ENCODE peak calls at places on chromosomes 1 and 21, in five cellular contexts. One of them, this sample, is unnamed.

GRCh38 chr1:174206148-174206826 is 47.0 kb downstream of the RABGAP1L start:
- DNase-seq in K562: no peak
- DNase-seq in A549: no peak
- DNase-seq in SK-N-SH: no peak
- DNase-seq in GM12878: no peak
- DNase-seq in this sample: no peak

GRCh38 chr1:39159224-39160036 is 45.1 kb upstream of the MACF1 start:
- DNase-seq in K562: no peak
- DNase-seq in A549: no peak
- DNase-seq in SK-N-SH: no peak
- DNase-seq in GM12878: no peak
- DNase-seq in this sample: peak

GRCh38 chr1:5980314-5981008 is 11.8 kb downstream of the NPHP4 start:
- DNase-seq in K562: peak
- DNase-seq in A549: no peak
- DNase-seq in SK-N-SH: peak
- DNase-seq in GM12878: no peak
- DNase-seq in this sample: peak

GRCh38 chr1:239270509-239270908 is 115.9 kb upstream of the CHRM3 start:
- DNase-seq in K562: no peak
- DNase-seq in A549: no peak
- DNase-seq in SK-N-SH: no peak
- DNase-seq in GM12878: no peak
- DNase-seq in this sample: no peak

GRCh38 chr1:11566042-11566825 is 87.3 kb downstream of the DISP3 start:
- DNase-seq in K562: no peak
- DNase-seq in A549: no peak
- DNase-seq in SK-N-SH: no peak
- DNase-seq in GM12878: no peak
- DNase-seq in this sample: no peak

GRCh38 chr1:5509664-5510452 is 482.4 kb downstream of the NPHP4 start:
- DNase-seq in K562: peak
- DNase-seq in A549: peak
- DNase-seq in SK-N-SH: peak
- DNase-seq in GM12878: no peak
- DNase-seq in this sample: peak

GRCh38 chr1:35573776-35574654 is 901 bp downstream of the TFAP2E start:
- DNase-seq in K562: no peak
- DNase-seq in A549: no peak
- DNase-seq in SK-N-SH: no peak
- DNase-seq in GM12878: no peak
- DNase-seq in this sample: no peak

GRCh38 chr1:112389689-112390088 is 6.3 kb upstream of the CTTNBP2NL start:
- DNase-seq in K562: no peak
- DNase-seq in A549: no peak
- DNase-seq in SK-N-SH: no peak
- DNase-seq in GM12878: no peak
- DNase-seq in this sample: no peak

GRCh38 chr1:26996024-26996423 is 2.5 kb downstream of the TRNP1 start:
- DNase-seq in K562: no peak
- DNase-seq in A549: no peak
- DNase-seq in SK-N-SH: no peak
- DNase-seq in GM12878: no peak
- DNase-seq in this sample: peak

GRCh38 chr1:88935522-88936222 is 44.3 kb upstream of the GTF2B start:
- DNase-seq in K562: peak
- DNase-seq in A549: peak
- DNase-seq in SK-N-SH: peak
- DNase-seq in GM12878: no peak
- DNase-seq in this sample: peak

GRCh38 chr1:230901711-230902110 is 33.4 kb upstream of the C1orf198 start:
- DNase-seq in K562: no peak
- DNase-seq in A549: no peak
- DNase-seq in SK-N-SH: no peak
- DNase-seq in GM12878: no peak
- DNase-seq in this sample: no peak

GRCh38 chr1:38677756-38678155 is 181.8 kb downstream of the RRAGC start:
- DNase-seq in K562: no peak
- DNase-seq in A549: no peak
- DNase-seq in SK-N-SH: no peak
- DNase-seq in GM12878: no peak
- DNase-seq in this sample: no peak

GRCh38 chr1:228697209-228698016 is 37.9 kb upstream of the RHOU start:
- DNase-seq in K562: no peak
- DNase-seq in A549: no peak
- DNase-seq in SK-N-SH: peak
- DNase-seq in GM12878: no peak
- DNase-seq in this sample: peak

GRCh38 chr1:200934676-200935245 is 40.1 kb downstream of the INAVA start:
- DNase-seq in K562: no peak
- DNase-seq in A549: no peak
- DNase-seq in SK-N-SH: no peak
- DNase-seq in GM12878: no peak
- DNase-seq in this sample: no peak

GRCh38 chr1:116537439-116537838 is 33.4 kb downstream of the CD58 start:
- DNase-seq in K562: peak
- DNase-seq in A549: no peak
- DNase-seq in SK-N-SH: no peak
- DNase-seq in GM12878: no peak
- DNase-seq in this sample: peak

GRCh38 chr1:101288491-101288944 is 51.7 kb downstream of the S1PR1 start:
- DNase-seq in K562: peak
- DNase-seq in A549: peak
- DNase-seq in SK-N-SH: peak
- DNase-seq in GM12878: peak
- DNase-seq in this sample: peak

GRCh38 chr1:79587229-79587628 is 580.7 kb upstream of the ADGRL4 start:
- DNase-seq in K562: no peak
- DNase-seq in A549: no peak
- DNase-seq in SK-N-SH: no peak
- DNase-seq in GM12878: no peak
- DNase-seq in this sample: peak

GRCh38 chr1:43868741-43869067 is 64.9 kb upstream of the ARTN start:
- DNase-seq in K562: no peak
- DNase-seq in A549: no peak
- DNase-seq in SK-N-SH: no peak
- DNase-seq in GM12878: no peak
- DNase-seq in this sample: peak

GRCh38 chr1:109567823-109568222 is 19.4 kb downstream of the GNAI3 start:
- DNase-seq in K562: no peak
- DNase-seq in A549: no peak
- DNase-seq in SK-N-SH: no peak
- DNase-seq in GM12878: no peak
- DNase-seq in this sample: no peak

GRCh38 chr1:108016451-108016920 is 51.5 kb upstream of the VAV3 start:
- DNase-seq in K562: peak
- DNase-seq in A549: no peak
- DNase-seq in SK-N-SH: peak
- DNase-seq in GM12878: no peak
- DNase-seq in this sample: no peak

GRCh38 chr1:157025321-157025720 is 20.2 kb downstream of the ARHGEF11 start:
- DNase-seq in K562: no peak
- DNase-seq in A549: no peak
- DNase-seq in SK-N-SH: no peak
- DNase-seq in GM12878: no peak
- DNase-seq in this sample: no peak

GRCh38 chr1:161727343-161727924 is 6.1 kb downstream of the FCRLB start:
- DNase-seq in K562: no peak
- DNase-seq in A549: no peak
- DNase-seq in SK-N-SH: no peak
- DNase-seq in GM12878: no peak
- DNase-seq in this sample: peak

GRCh38 chr1:66623812-66624211 is 89.9 kb downstream of the SGIP1 start:
- DNase-seq in K562: no peak
- DNase-seq in A549: no peak
- DNase-seq in SK-N-SH: no peak
- DNase-seq in GM12878: no peak
- DNase-seq in this sample: peak

GRCh38 chr1:175976865-175977642 is 230.0 kb downstream of the COP1 start:
- DNase-seq in K562: no peak
- DNase-seq in A549: no peak
- DNase-seq in SK-N-SH: no peak
- DNase-seq in GM12878: no peak
- DNase-seq in this sample: peak

DNA sequence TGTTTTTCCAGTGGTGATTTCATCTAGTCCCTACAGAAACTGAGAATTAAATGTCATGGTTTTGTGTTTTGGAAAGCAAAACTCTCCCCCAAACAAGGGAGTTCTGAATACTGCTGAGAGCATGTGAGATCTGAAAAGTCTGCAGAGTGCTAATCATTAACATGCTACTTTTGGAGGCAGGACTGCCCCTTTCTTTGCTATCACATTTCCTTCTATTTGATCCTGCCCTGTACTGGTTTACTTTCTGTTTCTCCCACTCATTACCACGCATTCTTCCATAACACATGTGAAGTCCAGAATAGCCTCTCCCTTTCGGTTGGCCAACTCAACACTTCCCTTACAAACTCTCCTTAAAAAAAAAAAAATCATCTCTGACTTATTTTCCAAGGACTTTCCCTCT is 63.6 kb downstream of the GADD45A start:
- DNase-seq in K562: no peak
- DNase-seq in A549: no peak
- DNase-seq in SK-N-SH: no peak
- DNase-seq in GM12878: peak
- DNase-seq in this sample: peak
- TF ChIP-seq RCOR1 in K562: no peak
- TF ChIP-seq RCOR1 in A549: no peak
- TF ChIP-seq RCOR1 in SK-N-SH: no peak
- TF ChIP-seq RCOR1 in GM12878: no peak
- TF ChIP-seq RCOR1 in this sample: no peak

DNA sequence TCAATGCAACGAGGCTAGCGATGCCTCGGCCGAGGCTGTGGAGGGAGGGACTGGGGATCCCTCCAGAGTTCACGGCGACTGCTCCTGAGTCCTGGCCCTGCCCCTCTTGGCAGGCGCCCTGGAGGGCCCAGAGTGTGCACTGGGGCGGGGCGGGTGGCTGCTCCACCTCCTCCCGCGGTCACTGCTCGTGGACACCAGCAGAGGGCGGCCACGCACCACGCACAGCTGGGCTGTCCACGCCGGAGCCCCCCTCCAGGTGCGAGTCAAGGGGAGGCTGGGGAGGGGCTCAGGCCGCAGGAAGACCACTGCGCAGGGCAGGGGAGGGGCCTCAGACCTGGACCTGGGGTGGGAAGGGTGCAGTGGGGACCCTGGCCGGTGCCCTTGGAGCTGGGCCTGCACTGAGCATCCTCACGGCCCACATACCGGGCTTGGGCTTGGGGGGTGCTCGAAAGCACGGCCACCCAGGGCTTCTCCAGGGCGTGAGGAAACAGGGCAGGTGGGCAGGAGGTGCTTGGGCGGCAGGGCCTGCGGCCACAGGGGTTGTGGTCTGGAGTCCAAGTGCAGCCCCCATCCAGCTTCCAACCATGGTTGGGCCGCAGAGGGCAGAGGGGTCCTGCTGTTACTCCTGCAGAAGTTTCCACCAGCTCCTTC is 20.6 kb upstream of the TTC34 start:
- DNase-seq in K562: peak
- DNase-seq in A549: peak
- DNase-seq in SK-N-SH: peak
- DNase-seq in GM12878: no peak
- DNase-seq in this sample: no peak
- TF ChIP-seq CTCF in K562: peak
- TF ChIP-seq CTCF in A549: peak
- TF ChIP-seq CTCF in SK-N-SH: peak
- TF ChIP-seq CTCF in GM12878: peak
- TF ChIP-seq CTCF in this sample: no peak

GRCh38 chr1:64669098-64669675 is 75.7 kb upstream of the RAVER2 start:
- DNase-seq in K562: no peak
- DNase-seq in A549: no peak
- DNase-seq in SK-N-SH: no peak
- DNase-seq in GM12878: no peak
- DNase-seq in this sample: peak
- TF ChIP-seq RCOR1 in K562: no peak
- TF ChIP-seq RCOR1 in A549: no peak
- TF ChIP-seq RCOR1 in SK-N-SH: no peak
- TF ChIP-seq RCOR1 in GM12878: no peak
- TF ChIP-seq RCOR1 in this sample: no peak

DNA sequence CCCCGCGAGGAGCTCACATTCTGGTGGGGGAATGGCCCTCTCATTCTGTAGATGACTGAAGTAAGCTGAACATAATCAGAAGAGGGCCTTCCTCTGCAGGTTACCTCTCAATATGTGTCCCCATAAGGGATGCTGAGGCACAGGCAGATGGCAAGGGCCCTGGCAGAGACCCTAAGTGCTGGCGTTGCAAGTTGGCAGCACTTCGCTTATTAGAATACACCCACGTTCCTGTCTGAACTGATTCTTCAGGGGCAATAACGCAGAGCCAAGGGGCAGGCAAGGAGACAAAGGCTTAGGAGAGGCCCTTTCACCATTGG is 56.6 kb downstream of the GLIS1 start:
- DNase-seq in K562: no peak
- DNase-seq in A549: no peak
- DNase-seq in SK-N-SH: no peak
- DNase-seq in GM12878: no peak
- DNase-seq in this sample: no peak
- TF ChIP-seq CTCF in K562: no peak
- TF ChIP-seq CTCF in A549: no peak
- TF ChIP-seq CTCF in SK-N-SH: no peak
- TF ChIP-seq CTCF in GM12878: no peak
- TF ChIP-seq CTCF in this sample: no peak

DNA sequence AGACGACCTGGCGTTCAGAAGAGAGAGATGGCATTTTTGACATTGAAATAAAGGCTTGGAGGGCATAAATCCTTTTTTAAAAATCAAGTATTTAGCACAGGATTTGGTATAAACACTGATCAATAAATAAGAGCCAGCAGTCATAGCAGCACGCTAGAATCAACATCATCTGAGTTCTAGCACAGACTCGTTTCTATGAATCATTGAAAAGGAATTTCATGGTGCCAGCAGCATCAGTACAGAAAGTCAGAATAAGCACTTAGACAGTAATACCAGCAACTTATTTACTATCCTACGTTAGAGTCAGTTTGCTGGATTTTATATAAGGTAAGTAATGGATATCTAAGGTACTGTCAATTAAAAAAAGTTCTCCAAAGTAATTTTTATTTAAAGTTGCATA is 119.3 kb downstream of the HLCS start:
- DNase-seq in K562: no peak
- DNase-seq in A549: peak
- DNase-seq in SK-N-SH: no peak
- DNase-seq in GM12878: no peak
- DNase-seq in this sample: peak
- TF ChIP-seq RCOR1 in K562: no peak
- TF ChIP-seq RCOR1 in A549: no peak
- TF ChIP-seq RCOR1 in SK-N-SH: no peak
- TF ChIP-seq RCOR1 in GM12878: no peak
- TF ChIP-seq RCOR1 in this sample: no peak

DNA sequence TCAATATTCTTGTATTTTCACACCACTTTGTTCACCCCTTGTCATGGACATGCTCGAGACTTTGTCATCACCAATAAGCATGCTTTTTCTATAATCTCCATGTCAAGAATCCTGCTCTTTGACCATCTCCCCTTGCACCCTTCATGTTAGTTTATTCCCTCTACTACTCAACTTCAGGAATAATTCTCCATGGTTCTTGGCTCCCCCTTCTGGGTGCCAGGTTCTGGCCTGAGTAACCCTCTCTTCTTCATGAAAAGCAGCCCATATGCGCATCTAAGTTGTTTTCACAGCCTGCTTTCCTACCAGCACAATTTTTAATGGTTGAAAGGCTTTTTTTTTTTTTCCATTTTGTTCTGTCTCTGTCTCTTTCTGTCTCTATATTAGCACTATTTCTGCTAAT is 160.7 kb downstream of the LEPR start:
- DNase-seq in K562: no peak
- DNase-seq in A549: no peak
- DNase-seq in SK-N-SH: no peak
- DNase-seq in GM12878: no peak
- DNase-seq in this sample: no peak
- TF ChIP-seq CTCF in K562: peak
- TF ChIP-seq CTCF in A549: no peak
- TF ChIP-seq CTCF in SK-N-SH: peak
- TF ChIP-seq CTCF in GM12878: no peak
- TF ChIP-seq CTCF in this sample: peak